ENCODE peak calls at places on chromosomes 6 and 20, in four cellular contexts. M is skeletal muscle cell, F is AG04450, U is osteocyte. Q is an unnamed sample.

GRCh38 chr6:41546475-41546865 is 289 bp downstream of the FOXP4 start:
- DNase-seq in M (no peak), F (no peak), U (no peak), Q (no peak)

GRCh38 chr6:6723792-6724318 is 135.3 kb downstream of the LY86 start:
- DNase-seq in M (no peak), F (no peak), U (no peak), Q (no peak)

GRCh38 chr6:124995645-124996325 is 33.5 kb downstream of the RNF217 start:
- DNase-seq in M (no peak), F (no peak), U (no peak), Q (no peak)

GRCh38 chr20:45878076-45878731 is 2.8 kb upstream of the ZSWIM1 start:
- DNase-seq in M (no peak), F (no peak), U (no peak), Q (no peak)

GRCh38 chr6:121884056-121884455 is 448.6 kb downstream of the GJA1 start:
- DNase-seq in M (no peak), F (no peak), U (no peak), Q (no peak)

GRCh38 chr6:32843979-32844838 is at the start of gene PSMB8:
- DNase-seq in M (peak; percentile 64), F (peak; percentile 72), U (peak; percentile 96), Q (peak; percentile 93)

GRCh38 chr20:48718914-48719578 is 108.8 kb downstream of the PREX1 start:
- DNase-seq in M (no peak), F (no peak), U (no peak), Q (no peak)

GRCh38 chr6:7166410-7167293 is 58.9 kb downstream of the RREB1 start:
- DNase-seq in M (no peak), F (peak; percentile 67), U (no peak), Q (no peak)

GRCh38 chr20:7601431-7601830 is 338.8 kb downstream of the HAO1 start:
- DNase-seq in M (no peak), F (no peak), U (no peak), Q (no peak)

GRCh38 chr20:37941992-37942391 is 39.1 kb downstream of the VSTM2L start:
- DNase-seq in M (no peak), F (no peak), U (no peak), Q (no peak)

GRCh38 chr6:125300992-125301434 is 754 bp downstream of the HDDC2 start:
- DNase-seq in M (no peak), F (no peak), U (no peak), Q (peak; percentile 14)

GRCh38 chr6:135534773-135535380 is 37.3 kb upstream of the AHI1 start:
- DNase-seq in M (no peak), F (no peak), U (no peak), Q (no peak)

GRCh38 chr20:6178537-6178936 is 55.7 kb upstream of the FERMT1 start:
- DNase-seq in M (no peak), F (peak; percentile 3), U (no peak), Q (peak; percentile 21)

GRCh38 chr20:13910492-13910891 is 79.9 kb downstream of the SEL1L2 start:
- DNase-seq in M (no peak), F (no peak), U (no peak), Q (no peak)

GRCh38 chr6:102407886-102408741 is 1014.6 kb downstream of the GRIK2 start:
- DNase-seq in M (no peak), F (no peak), U (no peak), Q (no peak)

GRCh38 chr6:118748311-118749062 is 97.1 kb upstream of the CEP85L start:
- DNase-seq in M (peak; percentile 47), F (no peak), U (no peak), Q (peak; percentile 58)

GRCh38 chr6:119129968-119130484 is 51.6 kb upstream of the FAM184A start:
- DNase-seq in M (no peak), F (no peak), U (no peak), Q (no peak)

GRCh38 chr6:24613361-24614047 is 32.5 kb downstream of the KIAA0319 start:
- DNase-seq in M (no peak), F (no peak), U (no peak), Q (no peak)

GRCh38 chr6:56959094-56959493 is 4.2 kb downstream of the BEND6 start:
- DNase-seq in M (no peak), F (no peak), U (no peak), Q (no peak)

GRCh38 chr20:22586645-22587310 is 2.4 kb upstream of the FOXA2 start:
- DNase-seq in M (no peak), F (no peak), U (no peak), Q (no peak)

GRCh38 chr6:108581237-108581931 is 20.7 kb downstream of the FOXO3 start:
- DNase-seq in M (peak; percentile 93), F (no peak), U (no peak), Q (no peak)

GRCh38 chr6:163438940-163439335 is 24.4 kb downstream of the QKI start:
- DNase-seq in M (no peak), F (no peak), U (no peak), Q (no peak)

GRCh38 chr20:49408705-49409104 is 73.8 kb downstream of the KCNB1 start:
- DNase-seq in M (no peak), F (no peak), U (no peak), Q (no peak)

GRCh38 chr6:117206951-117207687 is 58.2 kb upstream of the VGLL2 start:
- DNase-seq in M (peak; percentile 16), F (no peak), U (no peak), Q (no peak)

GRCh38 chr6:167735498-167736201 is 91.1 kb upstream of the AFDN start:
- DNase-seq in M (no peak), F (no peak), U (peak; percentile 56), Q (no peak)

GRCh38 chr6:3594196-3594595 is 137.3 kb upstream of the SLC22A23 start:
- DNase-seq in M (no peak), F (no peak), U (no peak), Q (no peak)

GRCh38 chr20:54014301-54014914 is 56.0 kb downstream of the BCAS1 start:
- DNase-seq in M (no peak), F (no peak), U (no peak), Q (no peak)

GRCh38 chr6:46175446-46175845 is 4.7 kb upstream of the ENPP5 start:
- DNase-seq in M (no peak), F (no peak), U (no peak), Q (no peak)

GRCh38 chr20:17615645-17616479 is 46.0 kb downstream of the DSTN start:
- DNase-seq in M (no peak), F (no peak), U (peak; percentile 83), Q (no peak)

GRCh38 chr6:142045380-142046270 is 87.1 kb upstream of the GJE1 start:
- DNase-seq in M (no peak), F (no peak), U (no peak), Q (no peak)

GRCh38 chr20:35641743-35642142 is 23.0 kb downstream of the CPNE1 start:
- DNase-seq in M (no peak), F (no peak), U (no peak), Q (no peak)

GRCh38 chr6:52787917-52788316 is 15.7 kb downstream of the GSTA1 start:
- DNase-seq in M (no peak), F (no peak), U (no peak), Q (no peak)

GRCh38 chr6:3231213-3232016 is 4.0 kb upstream of the TUBB2B start:
- DNase-seq in M (peak; percentile 31), F (peak; percentile 10), U (no peak), Q (peak; percentile 95)

GRCh38 chr6:125794342-125795137 is 3.8 kb downstream of the NCOA7 start:
- DNase-seq in M (no peak), F (no peak), U (no peak), Q (no peak)

GRCh38 chr6:46130665-46131064 is 876 bp downstream of the ENPP4 start:
- DNase-seq in M (no peak), F (no peak), U (no peak), Q (no peak)

Q was measured in NCI-H2227 treated with DMSO at 0.1 percent for 48 hours.